ENCODE peak calls at places on chromosomes 1 and 21, in ten cellular contexts. V is GM18507; P is activated effector memory CD4-positive, alpha-beta T cell treated with anti-CD3 and anti-CD28 coated beads, Interleukin-2, amount 50 U/mL, for 16 hours; J is foreskin keratinocyte; F is erythroblast; K is RWPE2; R is transverse colon; G is COR-L47; O is activated T-cell treated with anti-CD3 and anti-CD28 coated beads for 1 hour; W is NCI-H1105. Y is an unnamed sample.
A peak's percentile ranks its signal among the peaks of the same experiment; 100 is the strongest.

GRCh38 chr1:79974659-79975058 is 968.1 kb upstream of the ADGRL4 start:
- DNase-seq in V (no peak), P (no peak), J (no peak), F (no peak), K (no peak), R (no peak), G (no peak), O (no peak), W (no peak), Y (no peak)

GRCh38 chr21:35644523-35644922 is 415.8 kb downstream of the SETD4 start:
- DNase-seq in V (no peak), P (no peak), J (no peak), F (no peak), K (no peak), R (no peak), G (no peak), O (no peak), W (no peak), Y (no peak)

GRCh38 chr1:34929497-34929852 is at the start of gene DLGAP3:
- DNase-seq in V (no peak), P (peak; percentile 66), J (no peak), F (no peak), K (no peak), R (no peak), G (peak; percentile 52), O (no peak), W (peak; percentile 39), Y (no peak)

GRCh38 chr1:47767741-47768100 is 229.5 kb downstream of the TRABD2B start:
- DNase-seq in V (no peak), P (no peak), J (no peak), F (no peak), K (no peak), R (no peak), G (no peak), O (no peak), W (no peak), Y (no peak)

GRCh38 chr1:27341525-27342252 is at the start of gene SYTL1:
- DNase-seq in V (no peak), P (peak; percentile 85), J (peak; percentile 71), F (no peak), K (no peak), R (peak; percentile 75), G (peak; percentile 79), O (peak; percentile 56), W (peak; percentile 71), Y (peak; percentile 62)

GRCh38 chr21:45523411-45524101 is 18.7 kb downstream of the SLC19A1 start:
- DNase-seq in V (no peak), P (peak; percentile 56), J (no peak), F (peak; percentile 28), K (peak; percentile 52), R (peak; percentile 6), G (no peak), O (no peak), W (no peak), Y (no peak)

GRCh38 chr1:28835237-28835650 is 23.3 kb downstream of the OPRD1 start:
- DNase-seq in V (no peak), P (no peak), J (no peak), F (no peak), K (no peak), R (no peak), G (peak; percentile 98), O (no peak), W (peak; percentile 95), Y (no peak)

GRCh38 chr1:150259758-150260669 is 2.4 kb downstream of the CA14 start:
- DNase-seq in V (no peak), P (no peak), J (peak; percentile 47), F (no peak), K (peak; percentile 85), R (peak; percentile 66), G (peak; percentile 21), O (no peak), W (peak; percentile 55), Y (no peak)

GRCh38 chr1:77906146-77906545 is 17.7 kb downstream of the NEXN start:
- DNase-seq in V (no peak), P (no peak), J (no peak), F (no peak), K (no peak), R (no peak), G (no peak), O (no peak), W (no peak), Y (no peak)

GRCh38 chr1:31111290-31111951 is 45.9 kb upstream of the PUM1 start:
- DNase-seq in V (no peak), P (no peak), J (peak; percentile 82), F (no peak), K (no peak), R (peak; percentile 40), G (no peak), O (no peak), W (no peak), Y (no peak)

GRCh38 chr1:198939286-198939685 is 300.4 kb downstream of the PTPRC start:
- DNase-seq in V (no peak), P (no peak), J (no peak), F (no peak), K (no peak), R (no peak), G (no peak), O (no peak), W (no peak), Y (no peak)

GRCh38 chr21:25639922-25640670 is 1.0 kb downstream of the JAM2 start:
- DNase-seq in V (no peak), P (no peak), J (no peak), F (no peak), K (no peak), R (no peak), G (peak; percentile 36), O (no peak), W (peak; percentile 1), Y (no peak)

GRCh38 chr1:2311184-2312032 is 79.9 kb downstream of the MORN1 start:
- DNase-seq in V (no peak), P (peak; percentile 85), J (no peak), F (peak; percentile 56), K (no peak), R (peak; percentile 76), G (no peak), O (peak; percentile 59), W (peak; percentile 28), Y (peak; percentile 80)

GRCh38 chr1:55682198-55682597 is 467.0 kb upstream of the USP24 start:
- DNase-seq in V (no peak), P (no peak), J (no peak), F (no peak), K (no peak), R (no peak), G (no peak), O (no peak), W (no peak), Y (no peak)

GRCh38 chr1:180382326-180383115 is 119.9 kb downstream of the ACBD6 start:
- DNase-seq in V (no peak), P (no peak), J (no peak), F (no peak), K (no peak), R (no peak), G (no peak), O (no peak), W (no peak), Y (no peak)

GRCh38 chr1:117573386-117574040 is 32.3 kb upstream of the TENT5C start:
- DNase-seq in V (no peak), P (peak; percentile 63), J (no peak), F (no peak), K (no peak), R (peak; percentile 8), G (no peak), O (no peak), W (no peak), Y (no peak)

GRCh38 chr1:200676829-200677228 is 7.1 kb upstream of the DDX59 start:
- DNase-seq in V (no peak), P (no peak), J (no peak), F (peak; percentile 3), K (no peak), R (no peak), G (no peak), O (no peak), W (no peak), Y (no peak)

GRCh38 chr1:15961492-15961891 is 14.4 kb downstream of the ZBTB17 start:
- DNase-seq in V (no peak), P (peak; percentile 41), J (no peak), F (no peak), K (no peak), R (no peak), G (no peak), O (no peak), W (no peak), Y (no peak)

GRCh38 chr1:172287207-172287606 is 133.3 kb upstream of the C1orf105 start:
- DNase-seq in V (no peak), P (no peak), J (no peak), F (no peak), K (no peak), R (peak; percentile 14), G (no peak), O (no peak), W (no peak), Y (no peak)

GRCh38 chr1:67236277-67236676 is 70.0 kb downstream of the IL23R start:
- DNase-seq in V (no peak), P (no peak), J (no peak), F (no peak), K (no peak), R (no peak), G (no peak), O (no peak), W (no peak), Y (no peak)

GRCh38 chr1:9890224-9890731 is 19.8 kb downstream of the CTNNBIP1 start:
- DNase-seq in V (no peak), P (no peak), J (peak; percentile 98), F (no peak), K (peak; percentile 95), R (peak; percentile 22), G (peak; percentile 67), O (no peak), W (peak; percentile 58), Y (no peak)

GRCh38 chr1:232568906-232569305 is 61.0 kb downstream of the SIPA1L2 start:
- DNase-seq in V (no peak), P (no peak), J (no peak), F (no peak), K (no peak), R (no peak), G (no peak), O (no peak), W (no peak), Y (no peak)

GRCh38 chr1:114002492-114003290 is 23.4 kb downstream of the OLFML3 start:
- DNase-seq in V (no peak), P (no peak), J (no peak), F (no peak), K (no peak), R (no peak), G (no peak), O (no peak), W (no peak), Y (no peak)

GRCh38 chr1:26102046-26102925 is 9.3 kb upstream of the PDIK1L start:
- DNase-seq in V (no peak), P (peak; percentile 30), J (no peak), F (no peak), K (no peak), R (no peak), G (no peak), O (no peak), W (no peak), Y (no peak)

GRCh38 chr1:226946285-226946684 is 6.2 kb downstream of the COQ8A start:
- DNase-seq in V (no peak), P (no peak), J (no peak), F (no peak), K (no peak), R (no peak), G (no peak), O (no peak), W (no peak), Y (no peak)

GRCh38 chr1:7805460-7805859 is 21.4 kb downstream of the PER3 start:
- DNase-seq in V (no peak), P (no peak), J (no peak), F (no peak), K (no peak), R (no peak), G (no peak), O (no peak), W (no peak), Y (no peak)

GRCh38 chr21:15250384-15250783 is 185.6 kb upstream of the NRIP1 start:
- DNase-seq in V (no peak), P (no peak), J (peak; percentile 56), F (no peak), K (no peak), R (no peak), G (no peak), O (no peak), W (no peak), Y (no peak)

GRCh38 chr1:22350171-22350961 is 101.3 kb upstream of the ZBTB40 start:
- DNase-seq in V (no peak), P (no peak), J (no peak), F (no peak), K (no peak), R (no peak), G (no peak), O (no peak), W (no peak), Y (no peak)

Y was measured in CD8-positive, alpha-beta T cell.